ENCODE peak calls at places on chromosomes 5 and 9, in five cellular contexts. D is heart right ventricle, U is mammary epithelial cell, A is RWPE1, Z is cardiac fibroblast. T is an unnamed sample.

GRCh38 chr5:132496631-132497487 is 6.3 kb upstream of the IRF1 start:
- DNase-seq in U (peak), D (peak), A (peak), Z (peak), T (peak)

GRCh38 chr5:88826959-88827585 is 55.9 kb downstream of the MEF2C start:
- DNase-seq in D (peak), U (peak), Z (peak), A (no peak), T (peak)

GRCh38 chr5:93598141-93598996 is 15.3 kb downstream of the NR2F1 start:
- DNase-seq in U (no peak), Z (no peak), A (no peak), D (no peak), T (no peak)

GRCh38 chr9:122816163-122816867 is 12.1 kb downstream of the PDCL start:
- DNase-seq in U (no peak), D (peak), Z (no peak), A (no peak), T (peak)

GRCh38 chr5:96203761-96204160 is 229.3 kb downstream of the PCSK1 start:
- DNase-seq in A (no peak), D (no peak), Z (peak), U (peak), T (no peak)

GRCh38 chr9:37910271-37910670 is 6.3 kb upstream of the SLC25A51 start:
- DNase-seq in D (no peak), A (no peak), U (no peak), Z (no peak), T (no peak)

GRCh38 chr5:17089690-17090089 is 127.7 kb upstream of the BASP1 start:
- DNase-seq in Z (no peak), D (no peak), A (no peak), U (peak), T (no peak)

GRCh38 chr5:13745508-13745907 is 199.0 kb downstream of the DNAH5 start:
- DNase-seq in D (no peak), A (peak), U (peak), Z (peak), T (no peak)

GRCh38 chr5:146878471-146879172 is at the start of gene PPP2R2B:
- DNase-seq in A (peak), Z (peak), U (peak), D (peak), T (peak)

GRCh38 chr5:152142845-152143469 is 218.3 kb upstream of the GLRA1 start:
- DNase-seq in D (peak), Z (peak), A (peak), U (peak), T (peak)

GRCh38 chr5:160463775-160464465 is 42.3 kb downstream of the PTTG1 start:
- DNase-seq in D (no peak), U (peak), A (peak), Z (peak), T (no peak)

GRCh38 chr5:145101246-145101645 is 733.9 kb downstream of the PRELID2 start:
- DNase-seq in Z (peak), A (no peak), D (no peak), U (no peak), T (no peak)

GRCh38 chr5:166722939-166723338 is 1568.5 kb upstream of the WWC1 start:
- DNase-seq in A (peak), U (peak), D (no peak), Z (peak), T (peak)

GRCh38 chr9:16321461-16322119 is 548.9 kb downstream of the BNC2 start:
- DNase-seq in D (no peak), Z (peak), U (peak), A (no peak), T (peak)

GRCh38 chr5:149215478-149216042 is 56.1 kb upstream of the AFAP1L1 start:
- DNase-seq in Z (peak), D (no peak), A (no peak), U (no peak), T (no peak)

GRCh38 chr9:120289990-120290925 is 289.7 kb downstream of the CDK5RAP2 start:
- DNase-seq in D (no peak), U (peak), Z (peak), A (no peak), T (no peak)

GRCh38 chr9:135010363-135010860 is 77.1 kb upstream of the OLFM1 start:
- DNase-seq in A (no peak), Z (no peak), U (no peak), D (no peak), T (no peak)

GRCh38 chr5:95583992-95584391 is 29.1 kb downstream of the ARSK start:
- DNase-seq in Z (no peak), U (no peak), A (no peak), D (no peak), T (no peak)

GRCh38 chr5:71938886-71939285 is 168.4 kb upstream of the MAP1B start:
- DNase-seq in A (peak), D (no peak), U (peak), Z (no peak), T (no peak)

GRCh38 chr5:587403-587802 is 24.7 kb upstream of the CEP72 start:
- DNase-seq in D (no peak), U (no peak), Z (no peak), A (no peak), T (no peak)

GRCh38 chr9:75850459-75851200 is 39.8 kb upstream of the PCSK5 start:
- DNase-seq in A (no peak), Z (no peak), D (no peak), U (no peak), T (peak)

GRCh38 chr9:135727257-135727875 is 25.4 kb downstream of the KCNT1 start:
- DNase-seq in Z (no peak), U (no peak), A (no peak), D (no peak), T (no peak)

GRCh38 chr5:36323926-36324781 is 22.5 kb upstream of the RANBP3L start:
- DNase-seq in Z (no peak), D (peak), U (no peak), A (no peak), T (no peak)

GRCh38 chr9:22529426-22530199 is 83.0 kb downstream of the DMRTA1 start:
- DNase-seq in A (peak), D (no peak), U (peak), Z (no peak), T (no peak)

GRCh38 chr5:79237735-79238560 is 2.0 kb downstream of the JMY start:
- DNase-seq in Z (no peak), U (no peak), D (no peak), A (no peak), T (no peak)

GRCh38 chr5:54524704-54525103 is 7.1 kb downstream of the SNX18 start:
- DNase-seq in U (no peak), D (peak), Z (no peak), A (no peak), T (no peak)

GRCh38 chr5:10018670-10019069 is 231.0 kb downstream of the ATPSCKMT start:
- DNase-seq in D (no peak), A (peak), U (peak), Z (peak), T (no peak)

GRCh38 chr9:35341021-35341420 is 148.9 kb upstream of the RUSC2 start:
- DNase-seq in D (no peak), Z (no peak), A (no peak), U (no peak), T (no peak)

GRCh38 chr5:92504346-92504745 is 1076.7 kb downstream of the NR2F1-AS1 start:
- DNase-seq in Z (no peak), A (no peak), D (no peak), U (peak), T (no peak)

DNA sequence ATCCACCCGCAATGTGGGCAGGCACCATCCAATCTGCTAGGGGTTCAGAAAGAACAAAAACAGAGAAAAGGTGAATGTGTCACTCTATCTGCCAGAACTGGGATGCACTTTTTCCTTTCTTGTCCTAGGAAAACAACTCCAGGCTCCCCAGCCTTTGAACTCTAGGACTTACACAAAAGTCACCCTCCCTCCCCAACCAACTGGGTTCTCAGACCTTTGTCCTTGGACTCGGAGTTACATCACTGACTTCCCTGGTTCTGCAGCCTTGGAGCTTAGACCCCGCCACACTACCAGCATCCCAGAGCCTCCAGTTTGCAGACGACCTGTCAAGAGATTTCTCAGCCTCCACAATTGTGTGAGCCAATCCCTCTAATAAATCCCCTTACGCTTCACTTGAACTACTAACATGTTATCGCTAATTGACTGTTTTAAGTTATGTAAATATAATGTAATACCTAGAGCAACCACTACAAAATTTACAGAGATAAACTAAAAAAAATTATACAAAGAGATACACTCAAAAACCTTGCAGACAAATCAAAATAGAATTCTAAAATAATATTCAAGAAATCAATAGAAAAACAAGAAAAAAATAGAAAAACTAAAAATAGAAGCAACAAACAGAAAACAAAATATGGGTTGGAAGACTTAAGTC is 5.3 kb upstream of the UBLCP1 start:
- DNase-seq in D (no peak), Z (no peak), A (no peak), U (no peak), T (no peak)
- TF ChIP-seq CTCF in D (no peak), Z (no peak), A (peak), U (no peak), T (no peak)

DNA sequence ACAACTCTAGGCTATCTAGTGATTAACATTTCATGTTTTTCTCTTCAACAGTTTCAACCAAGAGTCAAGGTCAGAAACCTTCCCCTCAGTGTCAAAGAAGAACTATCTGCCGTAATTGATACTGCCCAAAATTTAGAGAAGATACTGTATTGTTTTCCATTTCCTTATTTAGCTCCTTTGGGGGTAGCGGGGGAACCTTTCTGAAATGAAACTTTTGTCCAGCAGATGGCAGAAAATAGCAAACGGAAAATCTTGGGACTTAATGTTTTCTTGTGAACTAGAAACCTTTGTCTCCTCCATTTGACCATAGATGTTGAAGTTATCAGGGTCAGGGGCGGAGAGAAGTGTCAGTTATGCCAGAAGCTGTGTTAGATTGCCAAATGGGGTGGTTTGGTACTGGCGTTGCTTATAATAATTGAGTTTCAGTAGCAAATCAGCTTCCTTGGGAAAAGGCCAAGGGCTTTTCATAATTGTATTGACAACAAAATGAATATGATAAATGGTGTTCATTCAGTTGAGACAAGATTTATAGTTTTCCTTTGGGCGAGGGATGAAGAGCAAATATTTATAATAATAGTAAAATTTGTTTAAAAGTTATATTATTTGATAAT is 101.7 kb upstream of the TLX3 start:
- DNase-seq in D (no peak), U (peak), Z (peak), A (peak), T (peak)
- TF ChIP-seq CTCF in D (peak), U (peak), Z (peak), A (peak), T (peak)

GRCh38 chr9:82101475-82101874 is 112.9 kb downstream of the SPATA31D1 start:
- DNase-seq in Z (peak), D (no peak), U (no peak), A (no peak), T (no peak)
- TF ChIP-seq CTCF in Z (peak), D (no peak), U (peak), A (no peak), T (no peak)

DNA sequence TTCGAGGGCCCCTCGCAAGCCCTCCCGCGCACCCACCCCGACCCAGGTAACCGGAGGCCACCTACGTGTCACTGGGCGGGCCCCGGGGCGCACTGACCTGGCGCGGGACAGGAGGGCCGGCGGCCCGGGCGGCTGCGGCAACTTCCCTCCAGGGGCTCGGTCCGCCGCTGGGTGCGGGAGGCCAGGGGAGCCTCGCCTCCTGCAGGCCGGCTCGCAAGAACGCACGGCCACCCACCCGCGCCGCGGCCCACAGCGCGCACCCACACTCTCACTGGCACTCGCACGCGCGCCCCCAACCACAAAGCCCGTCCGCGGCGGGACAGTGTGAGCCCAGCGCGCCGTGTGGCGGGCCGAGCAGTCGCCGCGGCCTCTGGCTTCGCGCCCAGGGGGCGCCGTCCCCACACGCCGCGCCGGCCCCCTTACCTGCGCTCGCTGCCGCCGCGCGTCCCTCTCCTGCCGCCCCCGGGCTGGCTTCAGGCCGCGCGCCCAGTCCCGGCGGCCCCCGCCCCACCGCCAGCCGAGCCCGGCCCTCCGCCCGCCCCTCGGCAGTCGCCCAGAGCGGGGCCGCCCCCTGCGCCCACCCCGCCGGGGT is 430 bp downstream of the LPAR1 start:
- DNase-seq in U (peak), D (no peak), Z (peak), A (peak), T (no peak)
- TF ChIP-seq CTCF in U (no peak), D (no peak), Z (no peak), A (peak), T (no peak)

GRCh38 chr5:179354305-179354882 is 9.1 kb upstream of the ADAMTS2 start:
- DNase-seq in D (no peak), A (no peak), U (no peak), Z (no peak), T (no peak)
- TF ChIP-seq CTCF in D (no peak), A (no peak), U (no peak), Z (no peak), T (no peak)

GRCh38 chr5:73945505-73945904 is 319.5 kb downstream of the ARHGEF28 start:
- DNase-seq in D (no peak), Z (no peak), A (no peak), U (no peak), T (peak)
- TF ChIP-seq CTCF in D (no peak), Z (peak), A (peak), U (peak), T (peak)

DNA sequence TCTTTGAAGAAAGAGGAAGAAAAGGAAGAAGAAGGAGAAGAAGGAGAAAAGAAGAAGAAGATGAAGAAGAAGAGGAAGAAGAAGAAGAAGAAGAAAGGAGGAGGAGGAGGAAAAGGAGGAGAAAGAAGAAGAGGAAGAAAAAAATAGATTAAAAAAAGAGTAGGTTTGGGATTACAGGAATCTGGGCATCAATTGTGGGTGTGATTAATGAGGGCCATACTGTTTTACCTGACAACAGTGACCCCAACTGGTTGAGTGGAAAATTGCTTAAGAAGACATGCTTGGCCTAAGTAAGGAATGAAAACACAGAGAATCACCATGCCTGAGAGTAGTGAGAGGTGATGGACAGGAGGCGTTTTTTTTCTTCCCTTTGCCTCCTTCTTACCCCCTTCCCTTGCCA is 114.6 kb downstream of the FAM170A start:
- DNase-seq in U (peak), A (peak), D (no peak), Z (peak), T (peak)
- TF ChIP-seq CTCF in U (peak), A (peak), D (no peak), Z (peak), T (peak)

GRCh38 chr9:6412572-6413364 is at the start of gene UHRF2:
- DNase-seq in D (peak), Z (peak), A (peak), U (peak), T (peak)

GRCh38 chr9:6410653-6411052 is 2.3 kb upstream of the UHRF2 start:
- DNase-seq in D (no peak), U (no peak), A (no peak), Z (no peak), T (no peak)

GRCh38 chr9:6415266-6415665 is 2.3 kb downstream of the UHRF2 start:
- DNase-seq in A (no peak), U (peak), D (no peak), Z (no peak), T (peak)

GRCh38 chr9:6414291-6414690 is 1.3 kb downstream of the UHRF2 start:
- DNase-seq in A (no peak), Z (peak), D (no peak), U (peak), T (peak)

GRCh38 chr9:6413365-6414263 is 615 bp downstream of the UHRF2 start:
- DNase-seq in D (peak), U (peak), Z (no peak), A (no peak), T (peak)
- TF ChIP-seq CTCF in D (no peak), U (peak), Z (no peak), A (no peak), T (no peak)

GRCh38 chr5:116992681-116993080 is 418.1 kb upstream of the SEMA6A start:
- DNase-seq in Z (no peak), U (no peak), A (no peak), D (no peak), T (no peak)

DNA sequence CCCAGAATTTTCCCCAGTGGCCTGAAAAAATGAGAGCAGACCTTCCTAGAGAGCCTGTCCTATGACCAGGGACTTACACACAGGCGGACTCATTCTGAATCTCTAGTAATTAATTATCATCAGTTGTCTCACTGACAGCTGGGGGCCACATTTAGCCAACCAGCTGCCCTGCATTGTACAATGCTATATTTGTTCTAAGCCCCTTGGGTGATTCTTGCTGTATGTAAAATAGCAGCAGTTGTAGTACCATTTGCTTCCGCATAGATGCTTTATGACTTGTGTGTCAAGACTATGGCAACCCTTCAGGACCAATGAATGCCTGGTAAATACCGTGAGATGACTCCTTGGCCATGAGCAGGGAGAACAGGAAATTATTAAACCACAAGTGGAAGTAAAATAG is 415.4 kb upstream of the SEMA6A start:
- DNase-seq in U (no peak), D (no peak), A (no peak), Z (no peak), T (no peak)
- TF ChIP-seq CTCF in U (no peak), D (no peak), A (no peak), Z (no peak), T (no peak)